ENCODE peak calls at places on chromosomes 1 and 21, in four cellular contexts. O, P, N and Z are unnamed samples. For H3K9me3, the result is how much of the 10 kb centered on the place peaks cover.

GRCh38 chr1:97297611-97298010 is 576.0 kb downstream of the PTBP2 start:
- DNase-seq in N (no peak), O (no peak), P (no peak), Z (no peak)

GRCh38 chr1:40760984-40761383 is 22.6 kb upstream of the KCNQ4 start:
- DNase-seq in O (no peak), N (no peak), P (no peak), Z (no peak)

GRCh38 chr1:30852026-30852425 is 56.5 kb downstream of the SDC3 start:
- DNase-seq in P (no peak), O (peak), N (peak), Z (no peak)

GRCh38 chr1:38046884-38047602 is 450 bp upstream of the POU3F1 start:
- DNase-seq in P (peak), N (peak), O (peak), Z (peak)

GRCh38 chr1:30977511-30977910 is 69.0 kb upstream of the SDC3 start:
- DNase-seq in N (no peak), P (no peak), O (no peak), Z (no peak)

GRCh38 chr1:207971511-207972224 is 60.7 kb upstream of the CD34 start:
- DNase-seq in P (no peak), N (no peak), O (no peak), Z (no peak)

GRCh38 chr1:78833491-78833890 is 173.0 kb downstream of the ADGRL4 start:
- DNase-seq in N (no peak), P (no peak), O (no peak), Z (no peak)

GRCh38 chr1:99705385-99705784 is 59.5 kb downstream of the PALMD start:
- DNase-seq in P (no peak), O (no peak), N (no peak), Z (no peak)

GRCh38 chr1:1665815-1666251 is 7.0 kb upstream of the CDK11B start:
- DNase-seq in N (peak), O (no peak), P (peak), Z (no peak)

GRCh38 chr1:47578862-47579419 is 141.1 kb downstream of the FOXD2 start:
- DNase-seq in O (no peak), P (no peak), N (no peak), Z (no peak)

DNA sequence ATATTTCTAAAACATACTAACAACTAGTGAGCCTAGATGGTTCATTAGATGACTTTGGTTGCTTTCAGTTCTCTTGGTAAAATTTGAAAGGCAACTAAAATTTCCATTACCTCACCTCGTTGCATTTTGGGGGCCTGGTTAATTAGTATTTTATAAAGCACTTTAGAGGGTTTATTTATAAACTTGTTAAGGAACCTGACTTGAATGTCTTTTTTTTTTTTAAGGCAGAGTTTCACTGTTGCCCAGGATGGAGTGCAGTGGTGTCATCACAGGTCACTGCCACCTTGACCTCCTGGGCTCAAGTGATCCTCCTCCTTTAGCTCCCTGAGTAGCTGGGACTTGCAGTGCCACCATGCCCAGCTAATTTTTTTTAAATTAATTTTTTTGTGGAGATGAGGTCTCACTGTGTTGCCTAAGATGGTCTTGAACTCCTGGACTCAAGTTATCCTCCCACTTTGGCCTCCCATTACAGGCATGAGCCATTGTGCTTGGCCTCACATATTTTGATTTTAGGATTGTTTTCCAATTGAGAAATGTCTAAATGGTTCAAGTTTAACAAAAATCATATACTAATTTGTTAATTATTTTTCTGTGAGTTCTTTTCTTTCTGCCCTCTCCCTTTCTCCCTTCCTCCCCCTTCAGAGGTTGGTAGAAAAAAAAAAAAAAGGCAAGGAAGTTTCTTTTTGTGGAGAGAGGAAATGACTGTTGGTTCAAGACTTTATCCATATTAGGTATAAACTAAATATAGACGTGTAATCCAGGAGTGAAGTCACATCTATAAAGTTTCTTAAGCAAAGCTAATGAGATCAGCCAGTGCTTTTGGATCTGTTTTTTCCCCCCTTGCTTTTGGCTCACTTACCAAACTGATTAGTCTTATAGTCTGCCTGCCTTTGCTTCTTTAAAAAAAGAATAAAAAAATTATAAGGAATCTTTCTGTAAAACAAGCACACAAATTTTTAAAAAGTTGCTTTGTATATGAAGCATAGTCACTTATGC is 24.7 kb downstream of the CLIC4 start:
- DNase-seq in P (no peak), N (no peak), O (no peak), Z (no peak)
- H3K4me3 ChIP-seq in P (no peak), N (peak), O (no peak), Z (peak)

GRCh38 chr21:35614412-35614901 is 445.9 kb downstream of the SETD4 start:
- DNase-seq in N (no peak), P (no peak), O (no peak), Z (no peak)

GRCh38 chr21:35616090-35616489 is 444.2 kb downstream of the SETD4 start:
- DNase-seq in N (no peak), O (no peak), P (no peak), Z (no peak)

GRCh38 chr21:35611752-35612151 is 448.6 kb downstream of the SETD4 start:
- DNase-seq in P (no peak), N (no peak), O (no peak), Z (no peak)

GRCh38 chr21:35617491-35617890 is 442.8 kb downstream of the SETD4 start:
- DNase-seq in P (no peak), O (no peak), N (no peak), Z (no peak)

DNA sequence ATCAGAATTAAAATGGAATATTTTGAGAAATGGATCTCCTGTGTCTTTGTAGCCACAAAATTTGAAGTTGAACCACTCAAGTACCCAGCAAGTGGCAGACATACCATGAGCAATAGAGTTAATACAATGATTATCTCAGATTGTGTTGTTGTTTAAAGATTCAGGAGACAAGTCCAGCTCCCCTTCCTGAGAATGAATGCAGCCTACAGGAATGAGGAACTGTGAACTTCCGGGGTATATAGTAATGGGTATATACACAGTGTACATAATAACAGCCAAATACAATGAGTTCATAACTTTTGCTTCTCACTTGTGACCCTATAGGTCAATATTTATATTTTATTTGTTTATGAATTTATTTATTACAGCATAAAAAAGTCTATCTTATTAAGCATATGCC is 445.0 kb downstream of the SETD4 start:
- DNase-seq in N (no peak), O (no peak), P (no peak), Z (no peak)
- TF ChIP-seq CTCF in N (no peak), O (no peak), P (no peak), Z (no peak)

DNA sequence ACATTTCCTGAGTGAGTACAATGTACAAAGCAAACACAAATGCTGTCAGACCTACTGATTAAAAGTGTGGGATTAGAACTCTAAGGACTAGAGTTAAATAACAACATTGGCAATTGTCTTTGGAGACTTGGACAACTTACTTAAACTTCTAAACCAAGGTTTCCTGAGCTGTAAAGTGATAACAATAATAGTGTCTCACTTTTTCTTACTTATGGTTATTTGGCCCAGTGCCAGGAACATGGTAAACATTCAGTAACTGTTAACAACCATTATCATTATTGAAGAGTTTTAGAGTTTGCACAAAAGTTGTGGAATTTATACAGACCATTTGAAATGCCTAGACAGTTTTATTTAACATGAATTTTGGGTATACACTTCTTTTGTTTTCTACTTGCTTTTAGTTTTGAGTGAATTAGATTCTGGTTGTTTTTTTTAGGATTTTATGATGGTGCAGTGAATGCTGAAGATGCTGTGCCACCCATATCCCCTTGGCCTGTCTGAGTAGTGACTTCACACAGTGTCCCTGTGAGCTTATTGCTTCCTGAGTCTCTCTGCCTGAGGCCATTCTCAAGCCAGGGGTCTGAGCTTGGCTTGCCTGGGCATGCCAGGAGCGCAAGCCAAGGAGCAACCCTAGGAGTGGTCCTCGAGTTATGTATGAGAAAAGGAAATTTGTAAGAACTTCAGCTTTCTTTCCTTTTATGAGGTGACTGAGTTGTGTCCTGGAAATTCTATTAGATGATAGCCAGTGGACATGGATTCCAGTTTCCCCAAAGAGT is 932.8 kb downstream of the TTLL7 start:
- DNase-seq in O (no peak), N (no peak), P (no peak), Z (no peak)
- H3K9me3 ChIP-seq in O (under half), N (under half), P (under half), Z (under half)

GRCh38 chr1:155253797-155254196 is 1.5 kb downstream of the ENTREP3 start:
- DNase-seq in O (no peak), N (no peak), P (no peak), Z (no peak)
- H3K4me3 ChIP-seq in O (peak), N (peak), P (peak), Z (peak)

GRCh38 chr1:194568610-194569009 is 1382.2 kb upstream of the B3GALT2 start:
- DNase-seq in O (no peak), P (no peak), N (no peak), Z (no peak)
- TF ChIP-seq CTCF in O (no peak), P (peak), N (no peak), Z (no peak)